ENCODE peak calls at places on chromosomes 1 and 21, in four cellular contexts. L is GM23338; G is RWPE1; S is CD4-positive, alpha-beta T cell. M is an unnamed sample.
A peak's percentile ranks its signal among the peaks of the same experiment; 100 is the strongest.

GRCh38 chr1:76038306-76039004 is 36.1 kb upstream of the ST6GALNAC3 start:
- DNase-seq in L (peak; percentile 31), G (no peak), S (no peak), M (no peak)

GRCh38 chr1:29033829-29034466 is 89.8 kb downstream of the TMEM200B start:
- DNase-seq in L (peak; percentile 58), G (peak; percentile 57), S (no peak), M (peak; percentile 62)

GRCh38 chr1:178418284-178418955 is 78.3 kb downstream of the CLEC20A start:
- DNase-seq in L (no peak), G (no peak), S (no peak), M (no peak)

GRCh38 chr1:203306970-203307541 is 1.7 kb downstream of the BTG2 start:
- DNase-seq in L (no peak), G (no peak), S (no peak), M (no peak)

GRCh38 chr1:107870691-107871090 is 94.3 kb downstream of the VAV3 start:
- DNase-seq in L (no peak), G (no peak), S (no peak), M (no peak)

GRCh38 chr1:228030451-228031201 is 23.8 kb downstream of the WNT3A start:
- DNase-seq in L (no peak), G (no peak), S (no peak), M (peak; percentile 3)

GRCh38 chr1:188070848-188071247 is 1242.1 kb downstream of the PLA2G4A start:
- DNase-seq in L (peak; percentile 64), G (no peak), S (no peak), M (no peak)

GRCh38 chr1:228340686-228341449 is 65.8 kb downstream of the TRIM11 start:
- DNase-seq in L (peak; percentile 81), G (no peak), S (no peak), M (no peak)

GRCh38 chr21:21682172-21682571 is 684.0 kb downstream of the NCAM2 start:
- DNase-seq in L (no peak), G (no peak), S (no peak), M (no peak)

GRCh38 chr1:111739222-111739983 is at the start of gene INKA2:
- DNase-seq in L (peak; percentile 93), G (peak; percentile 90), S (peak; percentile 42), M (peak; percentile 94)

GRCh38 chr1:66176012-66176715 is 357.8 kb upstream of the SGIP1 start:
- DNase-seq in L (peak; percentile 62), G (no peak), S (no peak), M (no peak)

GRCh38 chr1:225137981-225138380 is 208.5 kb downstream of the DNAH14 start:
- DNase-seq in L (no peak), G (no peak), S (no peak), M (no peak)

GRCh38 chr1:49297783-49298182 is 521.1 kb upstream of the BEND5 start:
- DNase-seq in L (peak; percentile 4), G (no peak), S (no peak), M (no peak)

GRCh38 chr1:111988743-111989453 is 570 bp downstream of the KCND3 start:
- DNase-seq in L (peak; percentile 66), G (no peak), S (no peak), M (no peak)

GRCh38 chr1:166489670-166490436 is 323.1 kb upstream of the FAM78B start:
- DNase-seq in L (no peak), G (peak; percentile 2), S (peak; percentile 37), M (peak; percentile 22)

GRCh38 chr1:18908911-18909771 is 6.8 kb upstream of the ALDH4A1 start:
- DNase-seq in L (no peak), G (no peak), S (no peak), M (no peak)

GRCh38 chr1:172778461-172779455 is 119.9 kb downstream of the FASLG start:
- DNase-seq in L (peak; percentile 21), G (no peak), S (no peak), M (peak; percentile 23)

GRCh38 chr1:19809044-19809750 is 5.9 kb downstream of the RNF186 start:
- DNase-seq in L (peak; percentile 38), G (no peak), S (no peak), M (no peak)

GRCh38 chr1:203046984-203047630 is 20.8 kb downstream of the PPFIA4 start:
- DNase-seq in L (no peak), G (peak; percentile 92), S (no peak), M (no peak)

GRCh38 chr1:68375919-68376318 is 73.8 kb downstream of the RPE65 start:
- DNase-seq in L (no peak), G (no peak), S (no peak), M (no peak)

GRCh38 chr1:238960071-238960470 is 426.3 kb upstream of the CHRM3 start:
- DNase-seq in L (no peak), G (peak; percentile 50), S (no peak), M (no peak)

GRCh38 chr1:109083923-109084322 is 6.6 kb upstream of the TMEM167B start:
- DNase-seq in L (no peak), G (no peak), S (no peak), M (no peak)

GRCh38 chr21:25838809-25839208 is 104.0 kb downstream of the GABPA start:
- DNase-seq in L (no peak), G (no peak), S (no peak), M (no peak)

GRCh38 chr1:81179239-81179638 is 621.5 kb upstream of the ADGRL2 start:
- DNase-seq in L (no peak), G (peak; percentile 79), S (no peak), M (no peak)

GRCh38 chr1:160084771-160085321 is 3.5 kb downstream of the KCNJ9 start:
- DNase-seq in L (no peak), G (no peak), S (no peak), M (no peak)

GRCh38 chr21:45341779-45342178 is 54.1 kb upstream of the POFUT2 start:
- DNase-seq in L (no peak), G (peak; percentile 48), S (no peak), M (no peak)

GRCh38 chr1:87644500-87645245 is 316.0 kb downstream of the LMO4 start:
- DNase-seq in L (no peak), G (no peak), S (no peak), M (no peak)

GRCh38 chr1:178341218-178341956 is 155.4 kb downstream of the CLEC20A start:
- DNase-seq in L (peak; percentile 98), G (peak; percentile 86), S (no peak), M (no peak)

DNA sequence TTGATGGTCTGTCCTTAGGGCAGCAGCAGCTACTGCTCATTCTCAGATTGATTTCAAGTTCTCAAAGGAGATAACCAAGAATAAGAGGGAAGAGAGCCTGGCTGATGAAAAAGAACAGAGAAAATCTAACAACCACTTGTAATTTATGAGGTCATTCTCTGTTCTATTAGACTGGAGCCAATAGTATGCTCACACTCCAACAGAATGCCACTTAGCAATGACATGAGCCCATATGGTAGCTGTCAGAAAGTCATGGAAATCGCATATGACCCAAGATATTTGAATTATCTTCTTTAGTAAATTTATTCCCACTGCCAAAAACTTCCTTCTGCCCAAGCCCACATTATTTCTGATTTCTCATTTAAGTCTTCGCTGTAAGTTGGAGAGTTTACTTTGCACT is 53.7 kb upstream of the PLA2G4A start:
- DNase-seq in L (no peak), G (no peak), S (no peak), M (no peak)
- TF ChIP-seq CTCF in L (no peak), G (no peak), S (no peak), M (no peak)

DNA sequence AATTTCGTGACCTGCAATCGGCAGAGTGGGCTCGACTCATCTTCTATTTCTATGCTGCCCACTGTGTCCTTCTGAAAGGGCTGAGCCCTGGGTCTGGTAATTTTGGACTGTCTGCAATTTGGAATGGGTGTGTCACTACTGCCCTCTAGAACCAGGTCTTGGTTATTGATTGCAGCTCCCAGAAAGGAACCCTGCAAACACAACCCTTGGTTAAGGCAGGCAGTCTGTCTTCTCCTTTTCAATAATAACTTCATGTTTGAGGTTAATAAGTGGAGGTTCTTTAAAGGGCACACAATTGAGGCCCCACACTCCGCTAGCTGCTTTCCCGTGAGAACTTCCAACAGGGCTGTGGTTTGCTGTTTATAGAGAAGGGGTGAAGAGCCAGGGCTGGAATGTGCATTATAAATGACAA is 79.9 kb upstream of the LYST start:
- DNase-seq in L (no peak), G (peak; percentile 17), S (no peak), M (peak; percentile 49)
- TF ChIP-seq CTCF in L (peak; percentile 38), G (no peak), S (no peak), M (peak; percentile 62)

DNA sequence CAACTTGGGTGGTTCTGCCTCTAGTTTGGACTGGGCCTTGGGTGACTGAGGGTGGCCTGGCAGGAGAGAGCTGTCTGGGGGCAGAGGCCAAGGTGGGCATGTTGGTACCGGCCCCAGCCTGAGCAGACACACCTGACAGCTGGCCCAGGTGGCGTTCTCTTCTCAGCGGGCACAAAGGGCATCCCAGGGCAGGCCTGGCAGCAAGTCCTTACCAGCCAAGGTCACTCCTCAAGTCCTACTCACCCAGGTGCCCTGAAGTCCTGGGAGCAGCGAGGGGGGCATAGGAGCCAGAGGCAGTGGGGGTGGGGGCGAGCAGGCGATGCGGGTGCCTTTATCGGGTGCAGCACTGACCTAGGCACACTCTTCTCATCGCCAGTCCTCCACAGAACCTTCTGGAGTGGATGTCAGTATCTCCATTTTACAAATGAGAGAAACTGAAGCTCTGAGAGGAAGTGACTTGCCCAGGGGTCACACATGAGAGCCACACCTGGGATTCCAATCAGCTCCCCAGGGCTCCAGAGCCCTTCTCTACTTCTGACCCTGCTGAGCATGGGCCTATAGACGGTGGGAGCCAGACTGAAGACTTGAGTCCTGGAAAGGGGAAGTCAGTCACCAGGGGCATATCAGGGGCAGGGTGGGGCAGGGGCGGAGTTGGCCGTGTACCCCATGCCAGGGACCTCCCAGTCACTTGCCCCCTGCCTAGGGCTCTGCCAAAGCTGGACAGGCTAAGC is 589 bp upstream of the SLC25A34 start:
- DNase-seq in L (no peak), G (no peak), S (no peak), M (no peak)
- TF ChIP-seq CTCF in L (no peak), G (no peak), S (no peak), M (no peak)

GRCh38 chr1:226638001-226638601 is 89.5 kb downstream of the STUM start:
- DNase-seq in L (no peak), G (no peak), S (no peak), M (no peak)

GRCh38 chr1:226638608-226639007 is 90.0 kb downstream of the STUM start:
- DNase-seq in L (no peak), G (no peak), S (no peak), M (no peak)

GRCh38 chr1:226640737-226641136 is 92.2 kb downstream of the STUM start:
- DNase-seq in L (no peak), G (no peak), S (no peak), M (no peak)

GRCh38 chr1:226640288-226640687 is 91.7 kb downstream of the STUM start:
- DNase-seq in L (no peak), G (no peak), S (no peak), M (no peak)

DNA sequence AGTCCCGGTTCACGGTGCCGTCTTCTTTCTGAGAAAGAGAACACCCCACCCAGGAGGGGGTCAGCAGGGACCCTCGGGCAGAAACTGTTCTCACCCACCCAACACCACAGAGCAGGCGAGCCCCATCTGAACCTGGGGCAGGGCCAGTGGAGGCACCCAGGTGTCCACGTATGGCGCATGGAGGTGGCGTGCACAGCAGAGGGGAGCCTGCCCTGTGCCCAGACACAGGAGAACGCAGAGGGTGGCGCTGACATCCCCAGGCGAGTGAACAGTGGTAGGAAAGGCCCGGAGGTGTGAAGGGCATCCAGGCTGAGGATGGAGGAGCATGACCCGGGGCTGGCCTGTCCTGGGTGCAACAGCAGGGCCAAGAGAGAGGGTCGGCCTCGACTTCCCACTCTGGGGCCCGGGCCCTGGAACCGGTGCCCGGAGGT is 91.1 kb downstream of the STUM start:
- DNase-seq in L (no peak), G (no peak), S (no peak), M (no peak)
- TF ChIP-seq CTCF in L (no peak), G (no peak), S (no peak), M (no peak)

DNA sequence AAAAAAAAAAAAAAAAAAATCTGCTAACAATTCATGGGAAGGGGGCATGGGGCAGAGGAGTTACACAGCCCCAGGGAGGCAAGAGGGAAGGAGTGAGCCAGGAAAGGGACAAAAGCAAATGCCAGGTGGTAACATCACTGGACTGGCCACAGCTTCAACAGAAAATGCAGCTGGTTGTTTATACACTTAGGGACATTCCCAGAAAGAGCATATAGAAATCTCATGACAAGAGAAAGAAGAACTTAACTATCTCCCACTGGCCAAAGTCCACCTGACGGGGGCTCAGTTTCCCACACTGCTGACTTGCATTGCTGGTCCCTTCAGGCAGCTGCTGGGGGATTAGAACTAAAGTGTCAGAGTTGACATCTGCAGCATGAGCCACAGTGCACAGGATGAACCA is 14.8 kb downstream of the IL12RB2 start:
- DNase-seq in L (no peak), G (no peak), S (no peak), M (peak; percentile 17)
- TF ChIP-seq CTCF in L (no peak), G (no peak), S (no peak), M (no peak)